ENCODE peak calls at places on chromosomes 11 and 22, in five cellular contexts. L is kidney tubule cell; M is activated gamma-delta T cell treated with anti-CD3 and anti-CD28 coated beads, Interleukin-2, amount 50 U/mL, for 16 hours; J is stimulated activated CD4-positive, alpha-beta T cell treated with anti-CD3 and anti-CD28 coated beads, Interleukin-1b, Interleukin-23, amount 100 ng/mL, for 48 hours; H is gastrocnemius medialis. F is an unnamed sample.

GRCh38 chr11:17828311-17828751 is 93.8 kb downstream of the KCNC1 start:
- DNase-seq in L (no peak), M (no peak), J (no peak), H (no peak), F (no peak)

GRCh38 chr11:118148877-118149276 is 3.7 kb downstream of the SCN4B start:
- DNase-seq in L (no peak), M (no peak), J (no peak), H (no peak), F (no peak)

GRCh38 chr22:19674929-19675253 is 39.4 kb upstream of the SEPTIN5 start:
- DNase-seq in L (no peak), M (no peak), J (no peak), H (no peak), F (no peak)

GRCh38 chr11:117584056-117584830 is 212.8 kb downstream of the DSCAML1 start:
- DNase-seq in L (peak; percentile 70), M (no peak), J (no peak), H (no peak), F (no peak)

GRCh38 chr11:119188067-119188466 is 2.8 kb downstream of the NHERF4 start:
- DNase-seq in L (no peak), M (no peak), J (no peak), H (no peak), F (no peak)

GRCh38 chr11:59212744-59213573 is at the start of gene MPEG1:
- DNase-seq in L (no peak), M (no peak), J (no peak), H (no peak), F (no peak)

GRCh38 chr11:121645596-121645995 is 192.8 kb upstream of the SORL1-AS1 start:
- DNase-seq in L (no peak), M (no peak), J (no peak), H (no peak), F (no peak)

GRCh38 chr22:27348634-27349033 is 452.9 kb downstream of the MN1 start:
- DNase-seq in L (peak; percentile 69), M (no peak), J (no peak), H (no peak), F (no peak)

GRCh38 chr11:65663634-65664200 is 1.0 kb upstream of the RELA start:
- DNase-seq in L (peak; percentile 49), M (no peak), J (peak; percentile 56), H (peak; percentile 56), F (peak; percentile 87)

GRCh38 chr11:102306048-102306575 is 11.2 kb upstream of the BIRC3 start:
- DNase-seq in L (peak; percentile 63), M (no peak), J (no peak), H (no peak), F (no peak)

GRCh38 chr11:78194490-78194889 is 5.8 kb downstream of the USP35 start:
- DNase-seq in L (peak; percentile 60), M (no peak), J (no peak), H (no peak), F (no peak)

GRCh38 chr11:20731676-20732075 is 62.3 kb downstream of the NELL1 start:
- DNase-seq in L (no peak), M (no peak), J (no peak), H (no peak), F (no peak)

GRCh38 chr11:133526790-133527189 is 5.5 kb downstream of the OPCML start:
- DNase-seq in L (no peak), M (no peak), J (no peak), H (no peak), F (no peak)

GRCh38 chr11:68933605-68934320 is 30.1 kb downstream of the IGHMBP2 start:
- DNase-seq in L (no peak), M (no peak), J (no peak), H (no peak), F (no peak)

GRCh38 chr22:48779661-48780596 is 1047.7 kb downstream of the BRD1 start:
- DNase-seq in L (no peak), M (no peak), J (no peak), H (no peak), F (no peak)

GRCh38 chr11:16151138-16151537 is 205.2 kb downstream of the SOX6 start:
- DNase-seq in L (no peak), M (no peak), J (no peak), H (no peak), F (no peak)

GRCh38 chr11:105701098-105701497 is 91.2 kb downstream of the GRIA4 start:
- DNase-seq in L (no peak), M (no peak), J (no peak), H (no peak), F (no peak)

GRCh38 chr22:30806391-30806861 is 111.8 kb downstream of the OSBP2 start:
- DNase-seq in L (peak; percentile 78), M (no peak), J (no peak), H (no peak), F (no peak)

GRCh38 chr11:75814369-75814685 is 683 bp upstream of the UVRAG start:
- DNase-seq in L (no peak), M (no peak), J (no peak), H (no peak), F (no peak)